ENCODE peak calls at places on chromosome 11, in seven cellular contexts. K is Caki2, J is neural progenitor cell, C is lung, X is nephron progenitor cell, A is hippocampal formation, Z is memory B cell. Q is an unnamed sample.
A peak's percentile ranks its signal among the peaks of the same experiment; 100 is the strongest.

GRCh38 chr11:72227316-72228228 is 3.0 kb downstream of the INPPL1 start:
- DNase-seq in K (no peak), J (no peak), C (peak; percentile 27), X (no peak), A (no peak), Z (no peak), Q (no peak)

GRCh38 chr11:133362921-133363320 is 169.4 kb downstream of the OPCML start:
- DNase-seq in K (no peak), J (no peak), C (no peak), X (no peak), A (no peak), Z (no peak), Q (no peak)

GRCh38 chr11:128288368-128288767 is 299.0 kb downstream of the ETS1 start:
- DNase-seq in K (no peak), J (no peak), C (no peak), X (no peak), A (no peak), Z (no peak), Q (peak; percentile 13)

GRCh38 chr11:26187639-26188038 is 144.3 kb upstream of the ANO3 start:
- DNase-seq in K (no peak), J (no peak), C (peak; percentile 29), X (no peak), A (no peak), Z (no peak), Q (peak; percentile 55)

GRCh38 chr11:115247404-115247803 is 256.8 kb downstream of the CADM1 start:
- DNase-seq in K (peak; percentile 11), J (no peak), C (no peak), X (no peak), A (no peak), Z (no peak), Q (peak; percentile 14)

GRCh38 chr11:75597636-75598035 is 35.6 kb downstream of the SERPINH1 start:
- DNase-seq in K (no peak), J (peak; percentile 80), C (no peak), X (peak; percentile 44), A (no peak), Z (no peak), Q (peak; percentile 37)

GRCh38 chr11:78514922-78515502 is 59.7 kb downstream of the NARS2 start:
- DNase-seq in K (no peak), J (no peak), C (no peak), X (no peak), A (no peak), Z (no peak), Q (no peak)

GRCh38 chr11:125093502-125093901 is 17.9 kb downstream of the TMEM218 start:
- DNase-seq in K (no peak), J (no peak), C (no peak), X (no peak), A (no peak), Z (no peak), Q (peak; percentile 5)

GRCh38 chr11:117839936-117840813 is 15.6 kb upstream of the FXYD2 start:
- DNase-seq in K (no peak), J (no peak), C (no peak), X (no peak), A (no peak), Z (no peak), Q (no peak)

GRCh38 chr11:128330203-128330602 is 257.2 kb downstream of the ETS1 start:
- DNase-seq in K (no peak), J (no peak), C (no peak), X (no peak), A (no peak), Z (no peak), Q (no peak)

GRCh38 chr11:101914349-101914736 is 467 bp upstream of the CEP126 start:
- DNase-seq in K (no peak), J (peak; percentile 11), C (no peak), X (no peak), A (no peak), Z (no peak), Q (peak; percentile 42)

Q was measured in AG20443.